ENCODE peak calls at places on chromosomes 1 and 21, in five cellular contexts. One of them, this sample, is unnamed.

GRCh38 chr1:194028002-194028401 is 841.6 kb upstream of the B3GALT2 start:
- DNase-seq in ovary: no peak
- DNase-seq in AG04450: no peak
- DNase-seq in uterus: no peak
- DNase-seq in BJ: no peak
- DNase-seq in this sample: no peak

GRCh38 chr1:216531308-216532239 is 108.3 kb upstream of the USH2A start:
- DNase-seq in ovary: no peak
- DNase-seq in AG04450: no peak
- DNase-seq in uterus: no peak
- DNase-seq in BJ: no peak
- DNase-seq in this sample: no peak

GRCh38 chr1:58162952-58163550 is 383.5 kb downstream of the OMA1 start:
- DNase-seq in ovary: peak; percentile 30
- DNase-seq in AG04450: peak; percentile 15
- DNase-seq in uterus: peak; percentile 26
- DNase-seq in BJ: no peak
- DNase-seq in this sample: peak; percentile 37

GRCh38 chr1:164587617-164588367 is 28.8 kb downstream of the PBX1 start:
- DNase-seq in ovary: no peak
- DNase-seq in AG04450: no peak
- DNase-seq in uterus: no peak
- DNase-seq in BJ: no peak
- DNase-seq in this sample: no peak

GRCh38 chr1:169782596-169782995 is 12.1 kb downstream of the METTL18 start:
- DNase-seq in ovary: no peak
- DNase-seq in AG04450: no peak
- DNase-seq in uterus: no peak
- DNase-seq in BJ: no peak
- DNase-seq in this sample: no peak

GRCh38 chr1:998905-999796 is 746 bp downstream of the HES4 start:
- DNase-seq in ovary: peak; percentile 26
- DNase-seq in AG04450: no peak
- DNase-seq in uterus: peak; percentile 30
- DNase-seq in BJ: no peak
- DNase-seq in this sample: no peak

GRCh38 chr1:21337931-21338567 is 47.8 kb upstream of the ECE1 start:
- DNase-seq in ovary: peak; percentile 91
- DNase-seq in AG04450: no peak
- DNase-seq in uterus: peak; percentile 91
- DNase-seq in BJ: peak; percentile 78
- DNase-seq in this sample: peak; percentile 33

GRCh38 chr1:113401067-113401466 is 10.8 kb downstream of the MAGI3 start:
- DNase-seq in ovary: no peak
- DNase-seq in AG04450: no peak
- DNase-seq in uterus: no peak
- DNase-seq in BJ: no peak
- DNase-seq in this sample: no peak

GRCh38 chr1:94025383-94026340 is 95.3 kb downstream of the ABCA4 start:
- DNase-seq in ovary: no peak
- DNase-seq in AG04450: no peak
- DNase-seq in uterus: no peak
- DNase-seq in BJ: no peak
- DNase-seq in this sample: peak; percentile 63

GRCh38 chr1:64013395-64013794 is 190.0 kb upstream of the UBE2U start:
- DNase-seq in ovary: no peak
- DNase-seq in AG04450: no peak
- DNase-seq in uterus: no peak
- DNase-seq in BJ: no peak
- DNase-seq in this sample: no peak

GRCh38 chr21:41926807-41927171 is 27.0 kb downstream of the C2CD2 start:
- DNase-seq in ovary: no peak
- DNase-seq in AG04450: no peak
- DNase-seq in uterus: no peak
- DNase-seq in BJ: no peak
- DNase-seq in this sample: no peak

GRCh38 chr1:218242171-218242570 is 42.9 kb upstream of the RRP15 start:
- DNase-seq in ovary: no peak
- DNase-seq in AG04450: no peak
- DNase-seq in uterus: no peak
- DNase-seq in BJ: no peak
- DNase-seq in this sample: no peak

GRCh38 chr1:205504311-205505075 is at the start of gene CDK18:
- DNase-seq in ovary: peak; percentile 80
- DNase-seq in AG04450: no peak
- DNase-seq in uterus: peak; percentile 69
- DNase-seq in BJ: no peak
- DNase-seq in this sample: no peak

GRCh38 chr1:205502992-205503391 is 1.5 kb upstream of the CDK18 start:
- DNase-seq in ovary: no peak
- DNase-seq in AG04450: no peak
- DNase-seq in uterus: no peak
- DNase-seq in BJ: no peak
- DNase-seq in this sample: no peak

GRCh38 chr1:205505791-205506190 is 1.3 kb downstream of the CDK18 start:
- DNase-seq in ovary: no peak
- DNase-seq in AG04450: no peak
- DNase-seq in uterus: peak; percentile 51
- DNase-seq in BJ: no peak
- DNase-seq in this sample: no peak

GRCh38 chr1:205506409-205507196 is 2.1 kb downstream of the CDK18 start:
- DNase-seq in ovary: no peak
- DNase-seq in AG04450: no peak
- DNase-seq in uterus: no peak
- DNase-seq in BJ: no peak
- DNase-seq in this sample: no peak

DNA sequence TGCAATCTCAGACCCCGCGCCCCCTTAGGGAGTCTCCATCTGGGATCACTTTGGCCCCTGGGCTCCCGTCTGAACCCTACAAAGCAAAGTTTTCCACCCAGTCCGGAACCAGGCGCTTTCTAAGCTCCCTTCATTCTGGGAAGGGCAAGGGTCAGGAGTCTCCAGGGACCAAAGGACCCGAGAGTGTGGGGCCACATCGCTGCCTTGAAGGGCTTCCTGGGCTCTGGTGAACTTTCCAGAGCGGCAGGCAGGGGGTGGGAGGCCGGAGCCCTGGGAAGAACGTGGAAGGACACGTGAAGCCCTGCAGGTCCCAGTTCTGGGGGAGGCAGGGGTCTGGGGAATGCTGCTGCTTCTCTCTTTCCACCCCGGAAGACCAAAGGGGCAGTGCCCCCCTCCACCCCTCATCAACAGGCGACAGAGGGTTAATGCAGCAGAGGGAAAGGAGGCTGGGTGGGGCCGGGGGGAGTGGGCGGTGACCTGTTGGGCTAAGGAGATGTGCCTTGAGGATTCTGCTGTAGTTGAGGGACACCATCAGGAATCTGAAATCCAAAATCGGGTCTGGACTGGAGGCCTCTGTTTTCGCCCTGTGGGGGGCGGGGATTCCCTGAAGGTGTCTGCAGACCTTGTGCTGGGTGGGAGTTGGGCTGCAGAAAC is 734 bp downstream of the CDK18 start:
- DNase-seq in ovary: no peak
- DNase-seq in AG04450: no peak
- DNase-seq in uterus: no peak
- DNase-seq in BJ: no peak
- DNase-seq in this sample: no peak
- TF ChIP-seq CTCF in ovary: no peak
- TF ChIP-seq CTCF in AG04450: peak; percentile 8
- TF ChIP-seq CTCF in uterus: no peak
- TF ChIP-seq CTCF in BJ: peak; percentile 15
- TF ChIP-seq CTCF in this sample: peak; percentile 1

GRCh38 chr1:10561497-10561896 is 86.7 kb downstream of the PEX14 start:
- DNase-seq in ovary: no peak
- DNase-seq in AG04450: no peak
- DNase-seq in uterus: no peak
- DNase-seq in BJ: no peak
- DNase-seq in this sample: peak; percentile 23

GRCh38 chr1:10569531-10569930 is 94.8 kb downstream of the PEX14 start:
- DNase-seq in ovary: no peak
- DNase-seq in AG04450: no peak
- DNase-seq in uterus: no peak
- DNase-seq in BJ: no peak
- DNase-seq in this sample: no peak

GRCh38 chr1:10561955-10562354 is 87.2 kb downstream of the PEX14 start:
- DNase-seq in ovary: no peak
- DNase-seq in AG04450: no peak
- DNase-seq in uterus: no peak
- DNase-seq in BJ: no peak
- DNase-seq in this sample: no peak

GRCh38 chr1:10559386-10559785 is 84.6 kb downstream of the PEX14 start:
- DNase-seq in ovary: no peak
- DNase-seq in AG04450: no peak
- DNase-seq in uterus: no peak
- DNase-seq in BJ: no peak
- DNase-seq in this sample: no peak

DNA sequence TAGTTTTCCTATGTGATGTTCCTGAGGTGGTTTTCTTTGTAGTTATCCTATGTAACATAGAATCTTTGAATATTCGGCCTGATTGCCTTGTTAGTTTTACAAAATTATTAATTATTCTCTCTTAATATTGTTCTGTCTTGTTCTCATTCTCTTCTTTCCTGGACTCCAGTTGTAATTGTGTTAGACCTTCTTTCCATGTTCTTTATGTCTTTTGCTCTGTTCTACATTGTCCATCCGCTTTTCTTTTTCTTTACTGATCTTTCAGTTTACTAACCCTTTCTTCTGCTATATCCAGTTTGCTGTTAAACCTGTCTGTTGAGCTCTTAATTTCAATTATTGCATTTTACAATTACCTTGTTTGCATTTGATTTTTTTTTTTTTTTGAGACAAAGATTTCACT is 89.3 kb downstream of the PEX14 start:
- DNase-seq in ovary: no peak
- DNase-seq in AG04450: no peak
- DNase-seq in uterus: no peak
- DNase-seq in BJ: no peak
- DNase-seq in this sample: no peak
- H3K4me3 ChIP-seq in ovary: no peak overlapping the region
- H3K4me3 ChIP-seq in AG04450: no peak overlapping the region
- H3K4me3 ChIP-seq in uterus: no peak overlapping the region
- H3K4me3 ChIP-seq in BJ: no peak overlapping the region
- H3K4me3 ChIP-seq in this sample: no peak overlapping the region

GRCh38 chr1:45331436-45332345 is 5.0 kb downstream of the HPDL start:
- DNase-seq in ovary: no peak
- DNase-seq in AG04450: no peak
- DNase-seq in uterus: no peak
- DNase-seq in BJ: no peak
- DNase-seq in this sample: no peak

GRCh38 chr1:45332346-45332720 is 5.6 kb downstream of the HPDL start:
- DNase-seq in ovary: no peak
- DNase-seq in AG04450: no peak
- DNase-seq in uterus: no peak
- DNase-seq in BJ: no peak
- DNase-seq in this sample: no peak

GRCh38 chr1:45337630-45338320 is 2.2 kb upstream of the TOE1 start:
- DNase-seq in ovary: no peak
- DNase-seq in AG04450: no peak
- DNase-seq in uterus: no peak
- DNase-seq in BJ: no peak
- DNase-seq in this sample: no peak

GRCh38 chr1:45335732-45336365 is 4.1 kb upstream of the TOE1 start:
- DNase-seq in ovary: no peak
- DNase-seq in AG04450: no peak
- DNase-seq in uterus: no peak
- DNase-seq in BJ: no peak
- DNase-seq in this sample: no peak

DNA sequence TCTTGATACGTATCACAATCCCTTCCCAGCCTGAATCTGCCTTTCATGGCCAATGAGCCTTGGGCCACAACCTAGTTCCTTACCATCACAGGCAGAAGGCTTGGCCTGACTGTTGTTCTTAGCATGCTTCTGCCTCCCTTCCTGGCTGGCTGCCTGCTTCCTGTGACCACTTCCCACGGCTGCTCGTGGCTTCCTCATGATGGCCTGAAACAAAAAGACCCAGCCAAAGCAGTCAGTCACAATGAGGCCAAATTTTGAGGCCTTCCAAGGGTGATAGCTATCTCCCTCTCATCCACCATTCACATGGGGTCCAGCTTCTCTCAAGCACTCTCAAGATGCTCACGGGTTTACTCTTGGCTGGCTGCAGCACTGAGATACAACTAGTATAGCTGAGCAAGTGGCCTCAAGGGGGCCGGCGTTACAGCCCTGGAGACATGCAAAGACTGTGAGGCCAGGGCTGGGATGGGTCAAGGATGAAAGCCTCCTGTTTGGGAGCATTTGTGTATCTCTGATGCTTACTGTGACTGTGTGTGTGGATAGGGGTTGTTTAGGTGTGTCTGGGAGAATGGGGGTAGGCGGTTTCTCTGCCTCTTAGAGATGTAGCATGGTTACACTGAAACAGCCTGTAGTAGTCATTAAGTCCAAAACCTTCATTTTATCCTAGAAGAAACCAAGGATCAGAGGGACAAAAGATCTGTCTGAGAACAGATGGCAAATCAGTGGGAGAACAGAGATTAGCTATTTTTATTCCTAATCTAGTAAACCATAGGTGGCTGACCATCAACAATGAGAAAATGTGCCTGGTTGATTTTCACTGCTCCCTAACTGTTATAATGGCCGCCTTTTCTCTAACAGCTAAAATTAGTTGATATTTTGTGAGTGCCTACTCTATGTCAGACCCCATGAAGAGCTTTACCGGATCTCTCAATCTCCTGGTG is 5.4 kb upstream of the TOE1 start:
- DNase-seq in ovary: no peak
- DNase-seq in AG04450: no peak
- DNase-seq in uterus: no peak
- DNase-seq in BJ: no peak
- DNase-seq in this sample: no peak
- TF ChIP-seq CTCF in ovary: no peak
- TF ChIP-seq CTCF in AG04450: peak; percentile 6
- TF ChIP-seq CTCF in uterus: no peak
- TF ChIP-seq CTCF in BJ: no peak
- TF ChIP-seq CTCF in this sample: no peak

DNA sequence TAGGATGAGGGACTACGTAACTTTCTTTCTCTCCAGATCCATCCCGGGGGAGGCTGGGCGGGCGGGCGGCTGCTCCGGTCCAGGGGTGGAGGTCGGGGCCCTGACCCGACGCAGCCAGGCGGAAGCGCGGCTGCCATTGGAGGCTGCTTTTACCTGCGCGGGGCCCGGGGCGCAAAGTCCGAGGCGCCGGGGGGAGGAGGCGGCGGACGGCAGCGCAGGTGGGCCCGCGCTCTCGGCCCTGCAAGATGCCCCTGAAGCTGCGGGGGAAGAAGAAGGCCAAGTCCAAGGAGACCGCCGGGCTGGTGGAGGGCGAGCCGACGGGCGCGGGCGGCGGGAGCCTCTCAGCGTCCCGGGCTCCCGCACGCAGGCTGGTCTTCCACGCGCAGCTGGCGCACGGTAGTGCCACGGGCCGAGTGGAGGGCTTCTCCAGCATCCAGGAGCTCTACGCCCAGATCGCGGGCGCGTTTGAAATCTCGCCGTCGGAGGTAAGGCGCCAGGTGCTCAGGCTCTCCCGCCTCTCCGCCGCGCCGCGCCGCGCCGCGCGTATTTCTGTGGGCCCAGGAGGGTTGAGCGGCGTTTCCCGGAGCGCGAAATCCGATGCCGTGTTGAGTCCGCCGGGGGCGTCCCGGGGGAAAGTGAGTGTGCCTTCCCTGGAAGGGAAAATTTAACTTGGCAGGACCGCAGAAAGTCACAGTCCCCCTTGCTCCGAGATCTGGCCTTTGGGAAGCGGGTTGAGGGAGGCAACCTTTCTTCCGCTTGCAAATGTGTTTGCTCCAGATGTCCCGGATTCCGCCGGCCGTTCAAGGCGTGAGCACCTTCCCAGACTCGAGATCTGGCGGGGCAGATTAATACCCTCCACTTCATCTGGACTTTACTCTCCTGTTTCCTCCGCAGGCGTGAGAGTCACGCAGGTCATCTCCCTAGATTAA is at the start of gene GIPC2:
- DNase-seq in ovary: peak; percentile 41
- DNase-seq in AG04450: no peak
- DNase-seq in uterus: peak; percentile 25
- DNase-seq in BJ: no peak
- DNase-seq in this sample: no peak
- H3K4me3 ChIP-seq in ovary: peak within 1 kb of the TSS; percentile 60
- H3K4me3 ChIP-seq in AG04450: peak within 1 kb of the TSS; percentile 59
- H3K4me3 ChIP-seq in uterus: peak within 1 kb of the TSS; percentile 47
- H3K4me3 ChIP-seq in BJ: peak within 1 kb of the TSS; percentile 58
- H3K4me3 ChIP-seq in this sample: peak within 1 kb of the TSS; percentile 56